ENCODE peak calls at places on chromosome 19, in four cellular contexts. One of them, this sample, is unnamed.
A peak's percentile ranks its signal among the peaks of the same experiment; 100 is the strongest.

GRCh38 chr19:43776285-43776684 is 4.5 kb downstream of the KCNN4 start:
- DNase-seq in psoas muscle: no peak
- DNase-seq in activated CD8-positive, alpha-beta memory T cell treated with anti-CD3 and anti-CD28 coated beads for 1 hour: no peak
- DNase-seq in pancreas: no peak
- DNase-seq in this sample: no peak

GRCh38 chr19:6062274-6062673 is 48.0 kb downstream of the RFX2 start:
- DNase-seq in activated CD8-positive, alpha-beta memory T cell treated with anti-CD3 and anti-CD28 coated beads for 1 hour: no peak
- DNase-seq in pancreas: no peak
- DNase-seq in psoas muscle: peak; percentile 50
- DNase-seq in this sample: peak; percentile 69

GRCh38 chr19:36082916-36083315 is 28.0 kb upstream of the OVOL3 start:
- DNase-seq in activated CD8-positive, alpha-beta memory T cell treated with anti-CD3 and anti-CD28 coated beads for 1 hour: no peak
- DNase-seq in psoas muscle: no peak
- DNase-seq in pancreas: no peak
- DNase-seq in this sample: no peak

GRCh38 chr19:4439243-4439642 is 18.4 kb downstream of the UBXN6 start:
- DNase-seq in psoas muscle: no peak
- DNase-seq in pancreas: no peak
- DNase-seq in activated CD8-positive, alpha-beta memory T cell treated with anti-CD3 and anti-CD28 coated beads for 1 hour: no peak
- DNase-seq in this sample: no peak

GRCh38 chr19:17677002-17677401 is 11.2 kb downstream of the UNC13A start:
- DNase-seq in psoas muscle: no peak
- DNase-seq in pancreas: no peak
- DNase-seq in activated CD8-positive, alpha-beta memory T cell treated with anti-CD3 and anti-CD28 coated beads for 1 hour: no peak
- DNase-seq in this sample: no peak

GRCh38 chr19:55173717-55174409 is 6.2 kb downstream of the SYT5 start:
- DNase-seq in pancreas: peak; percentile 78
- DNase-seq in activated CD8-positive, alpha-beta memory T cell treated with anti-CD3 and anti-CD28 coated beads for 1 hour: no peak
- DNase-seq in psoas muscle: peak; percentile 53
- DNase-seq in this sample: peak; percentile 48

GRCh38 chr19:45632468-45633196 is 6.6 kb downstream of the EML2 start:
- DNase-seq in activated CD8-positive, alpha-beta memory T cell treated with anti-CD3 and anti-CD28 coated beads for 1 hour: no peak
- DNase-seq in pancreas: no peak
- DNase-seq in psoas muscle: peak; percentile 74
- DNase-seq in this sample: peak; percentile 70

GRCh38 chr19:14580623-14581237 is 2.2 kb upstream of the CLEC17A start:
- DNase-seq in pancreas: no peak
- DNase-seq in activated CD8-positive, alpha-beta memory T cell treated with anti-CD3 and anti-CD28 coated beads for 1 hour: no peak
- DNase-seq in psoas muscle: no peak
- DNase-seq in this sample: no peak

GRCh38 chr19:43524922-43525835 is 1.8 kb downstream of the ETHE1 start:
- DNase-seq in activated CD8-positive, alpha-beta memory T cell treated with anti-CD3 and anti-CD28 coated beads for 1 hour: no peak
- DNase-seq in psoas muscle: peak; percentile 41
- DNase-seq in pancreas: no peak
- DNase-seq in this sample: peak; percentile 87

GRCh38 chr19:8390617-8390981 is 439 bp downstream of the RAB11B start:
- DNase-seq in psoas muscle: peak; percentile 96
- DNase-seq in pancreas: peak; percentile 99
- DNase-seq in activated CD8-positive, alpha-beta memory T cell treated with anti-CD3 and anti-CD28 coated beads for 1 hour: peak; percentile 78
- DNase-seq in this sample: peak; percentile 99

GRCh38 chr19:49502866-49503581 is 6.8 kb downstream of the RPS11 start:
- DNase-seq in pancreas: no peak
- DNase-seq in psoas muscle: peak; percentile 52
- DNase-seq in activated CD8-positive, alpha-beta memory T cell treated with anti-CD3 and anti-CD28 coated beads for 1 hour: no peak
- DNase-seq in this sample: no peak

GRCh38 chr19:1977116-1977515 is 36.1 kb downstream of the CSNK1G2 start:
- DNase-seq in pancreas: no peak
- DNase-seq in psoas muscle: no peak
- DNase-seq in activated CD8-positive, alpha-beta memory T cell treated with anti-CD3 and anti-CD28 coated beads for 1 hour: no peak
- DNase-seq in this sample: no peak

GRCh38 chr19:58560007-58560887 is 1.8 kb upstream of the UBE2M start:
- DNase-seq in pancreas: no peak
- DNase-seq in activated CD8-positive, alpha-beta memory T cell treated with anti-CD3 and anti-CD28 coated beads for 1 hour: no peak
- DNase-seq in psoas muscle: no peak
- DNase-seq in this sample: no peak

GRCh38 chr19:3229346-3229743 is 4.9 kb downstream of the CELF5 start:
- DNase-seq in pancreas: no peak
- DNase-seq in psoas muscle: no peak
- DNase-seq in activated CD8-positive, alpha-beta memory T cell treated with anti-CD3 and anti-CD28 coated beads for 1 hour: no peak
- DNase-seq in this sample: no peak

GRCh38 chr19:50248413-50248812 is 45.0 kb downstream of the MYH14 start:
- DNase-seq in psoas muscle: no peak
- DNase-seq in activated CD8-positive, alpha-beta memory T cell treated with anti-CD3 and anti-CD28 coated beads for 1 hour: no peak
- DNase-seq in pancreas: no peak
- DNase-seq in this sample: no peak

GRCh38 chr19:48393559-48394330 is at the start of gene GRIN2D:
- DNase-seq in pancreas: peak; percentile 75
- DNase-seq in activated CD8-positive, alpha-beta memory T cell treated with anti-CD3 and anti-CD28 coated beads for 1 hour: no peak
- DNase-seq in psoas muscle: no peak
- DNase-seq in this sample: peak; percentile 59

GRCh38 chr19:35168261-35168660 is 13.7 kb downstream of the FXYD5 start:
- DNase-seq in activated CD8-positive, alpha-beta memory T cell treated with anti-CD3 and anti-CD28 coated beads for 1 hour: no peak
- DNase-seq in psoas muscle: no peak
- DNase-seq in pancreas: no peak
- DNase-seq in this sample: no peak

GRCh38 chr19:42088471-42089190 is 12.7 kb downstream of the ZNF574 start:
- DNase-seq in activated CD8-positive, alpha-beta memory T cell treated with anti-CD3 and anti-CD28 coated beads for 1 hour: no peak
- DNase-seq in psoas muscle: no peak
- DNase-seq in pancreas: no peak
- DNase-seq in this sample: no peak

GRCh38 chr19:9296336-9296735 is 13.3 kb downstream of the ZNF699 start:
- DNase-seq in activated CD8-positive, alpha-beta memory T cell treated with anti-CD3 and anti-CD28 coated beads for 1 hour: no peak
- DNase-seq in pancreas: no peak
- DNase-seq in psoas muscle: no peak
- DNase-seq in this sample: no peak

GRCh38 chr19:33339750-33340029 is 33.8 kb upstream of the CEBPG start:
- DNase-seq in psoas muscle: no peak
- DNase-seq in activated CD8-positive, alpha-beta memory T cell treated with anti-CD3 and anti-CD28 coated beads for 1 hour: no peak
- DNase-seq in pancreas: no peak
- DNase-seq in this sample: no peak